ENCODE peak calls at places on chromosomes 13 and 19, in six cellular contexts. One of them, this sample, is unnamed.

GRCh38 chr13:29905845-29906244 is 55.4 kb upstream of the UBL3 start:
- DNase-seq in LHCN-M2: peak
- DNase-seq in stimulated activated CD4-positive, alpha-beta T cell treated with anti-CD3 and anti-CD28 coated beads, Interleukin-12 subunit alpha, Interleukin-12 subunit beta, amount 100 ng/mL, for 24 hours: no peak
- DNase-seq in IMR-90: peak
- DNase-seq in foreskin fibroblast: no peak
- DNase-seq in C1 segment of cervical spinal cord: no peak
- DNase-seq in this sample: peak

GRCh38 chr19:46492841-46493235 is 2.8 kb downstream of the PNMA8B start:
- DNase-seq in LHCN-M2: no peak
- DNase-seq in stimulated activated CD4-positive, alpha-beta T cell treated with anti-CD3 and anti-CD28 coated beads, Interleukin-12 subunit alpha, Interleukin-12 subunit beta, amount 100 ng/mL, for 24 hours: no peak
- DNase-seq in C1 segment of cervical spinal cord: no peak
- DNase-seq in foreskin fibroblast: no peak
- DNase-seq in IMR-90: no peak
- DNase-seq in this sample: no peak

GRCh38 chr19:34299576-34299975 is 45.2 kb downstream of the GARRE1 start:
- DNase-seq in IMR-90: no peak
- DNase-seq in stimulated activated CD4-positive, alpha-beta T cell treated with anti-CD3 and anti-CD28 coated beads, Interleukin-12 subunit alpha, Interleukin-12 subunit beta, amount 100 ng/mL, for 24 hours: no peak
- DNase-seq in C1 segment of cervical spinal cord: no peak
- DNase-seq in foreskin fibroblast: no peak
- DNase-seq in LHCN-M2: no peak
- DNase-seq in this sample: no peak

GRCh38 chr19:14916848-14917247 is 24.4 kb upstream of the OR7C2 start:
- DNase-seq in stimulated activated CD4-positive, alpha-beta T cell treated with anti-CD3 and anti-CD28 coated beads, Interleukin-12 subunit alpha, Interleukin-12 subunit beta, amount 100 ng/mL, for 24 hours: no peak
- DNase-seq in IMR-90: no peak
- DNase-seq in C1 segment of cervical spinal cord: no peak
- DNase-seq in foreskin fibroblast: no peak
- DNase-seq in LHCN-M2: no peak
- DNase-seq in this sample: no peak

GRCh38 chr19:41930926-41931592 is 2.8 kb upstream of the ERFL start:
- DNase-seq in stimulated activated CD4-positive, alpha-beta T cell treated with anti-CD3 and anti-CD28 coated beads, Interleukin-12 subunit alpha, Interleukin-12 subunit beta, amount 100 ng/mL, for 24 hours: no peak
- DNase-seq in foreskin fibroblast: no peak
- DNase-seq in IMR-90: no peak
- DNase-seq in LHCN-M2: no peak
- DNase-seq in C1 segment of cervical spinal cord: no peak
- DNase-seq in this sample: no peak

GRCh38 chr13:43023244-43023931 is at the start of gene DNAJC15:
- DNase-seq in IMR-90: peak
- DNase-seq in foreskin fibroblast: peak
- DNase-seq in C1 segment of cervical spinal cord: peak
- DNase-seq in LHCN-M2: peak
- DNase-seq in stimulated activated CD4-positive, alpha-beta T cell treated with anti-CD3 and anti-CD28 coated beads, Interleukin-12 subunit alpha, Interleukin-12 subunit beta, amount 100 ng/mL, for 24 hours: peak
- DNase-seq in this sample: peak

GRCh38 chr13:110915874-110916670 is 1.2 kb upstream of the ANKRD10 start:
- DNase-seq in LHCN-M2: peak
- DNase-seq in stimulated activated CD4-positive, alpha-beta T cell treated with anti-CD3 and anti-CD28 coated beads, Interleukin-12 subunit alpha, Interleukin-12 subunit beta, amount 100 ng/mL, for 24 hours: no peak
- DNase-seq in IMR-90: peak
- DNase-seq in C1 segment of cervical spinal cord: no peak
- DNase-seq in foreskin fibroblast: peak
- DNase-seq in this sample: peak

GRCh38 chr13:27559714-27560113 is 60.6 kb downstream of the LNX2 start:
- DNase-seq in IMR-90: no peak
- DNase-seq in C1 segment of cervical spinal cord: no peak
- DNase-seq in LHCN-M2: no peak
- DNase-seq in foreskin fibroblast: no peak
- DNase-seq in stimulated activated CD4-positive, alpha-beta T cell treated with anti-CD3 and anti-CD28 coated beads, Interleukin-12 subunit alpha, Interleukin-12 subunit beta, amount 100 ng/mL, for 24 hours: no peak
- DNase-seq in this sample: no peak

GRCh38 chr19:1590641-1591397 is 1.8 kb downstream of the MBD3 start:
- DNase-seq in foreskin fibroblast: no peak
- DNase-seq in C1 segment of cervical spinal cord: no peak
- DNase-seq in IMR-90: no peak
- DNase-seq in LHCN-M2: no peak
- DNase-seq in stimulated activated CD4-positive, alpha-beta T cell treated with anti-CD3 and anti-CD28 coated beads, Interleukin-12 subunit alpha, Interleukin-12 subunit beta, amount 100 ng/mL, for 24 hours: peak
- DNase-seq in this sample: no peak

GRCh38 chr13:23321534-23322241 is 111.8 kb downstream of the SACS start:
- DNase-seq in IMR-90: peak
- DNase-seq in stimulated activated CD4-positive, alpha-beta T cell treated with anti-CD3 and anti-CD28 coated beads, Interleukin-12 subunit alpha, Interleukin-12 subunit beta, amount 100 ng/mL, for 24 hours: no peak
- DNase-seq in LHCN-M2: peak
- DNase-seq in foreskin fibroblast: peak
- DNase-seq in C1 segment of cervical spinal cord: no peak
- DNase-seq in this sample: peak

GRCh38 chr13:112903606-112904195 is 65.3 kb upstream of the MCF2L start:
- DNase-seq in IMR-90: no peak
- DNase-seq in LHCN-M2: no peak
- DNase-seq in foreskin fibroblast: no peak
- DNase-seq in stimulated activated CD4-positive, alpha-beta T cell treated with anti-CD3 and anti-CD28 coated beads, Interleukin-12 subunit alpha, Interleukin-12 subunit beta, amount 100 ng/mL, for 24 hours: no peak
- DNase-seq in C1 segment of cervical spinal cord: no peak
- DNase-seq in this sample: no peak

GRCh38 chr19:6890938-6891337 is 3.6 kb downstream of the ADGRE1 start:
- DNase-seq in LHCN-M2: no peak
- DNase-seq in IMR-90: no peak
- DNase-seq in stimulated activated CD4-positive, alpha-beta T cell treated with anti-CD3 and anti-CD28 coated beads, Interleukin-12 subunit alpha, Interleukin-12 subunit beta, amount 100 ng/mL, for 24 hours: peak
- DNase-seq in foreskin fibroblast: no peak
- DNase-seq in C1 segment of cervical spinal cord: no peak
- DNase-seq in this sample: no peak

GRCh38 chr19:45424191-45425058 is 708 bp upstream of the ERCC1 start:
- DNase-seq in C1 segment of cervical spinal cord: no peak
- DNase-seq in LHCN-M2: peak
- DNase-seq in IMR-90: peak
- DNase-seq in foreskin fibroblast: peak
- DNase-seq in stimulated activated CD4-positive, alpha-beta T cell treated with anti-CD3 and anti-CD28 coated beads, Interleukin-12 subunit alpha, Interleukin-12 subunit beta, amount 100 ng/mL, for 24 hours: peak
- DNase-seq in this sample: peak

GRCh38 chr19:11166281-11167142 is 10.9 kb upstream of the SPC24 start:
- DNase-seq in C1 segment of cervical spinal cord: no peak
- DNase-seq in IMR-90: no peak
- DNase-seq in foreskin fibroblast: peak
- DNase-seq in stimulated activated CD4-positive, alpha-beta T cell treated with anti-CD3 and anti-CD28 coated beads, Interleukin-12 subunit alpha, Interleukin-12 subunit beta, amount 100 ng/mL, for 24 hours: no peak
- DNase-seq in LHCN-M2: no peak
- DNase-seq in this sample: no peak

GRCh38 chr13:93172109-93172508 is 54.5 kb upstream of the GPC6 start:
- DNase-seq in IMR-90: no peak
- DNase-seq in foreskin fibroblast: no peak
- DNase-seq in C1 segment of cervical spinal cord: no peak
- DNase-seq in stimulated activated CD4-positive, alpha-beta T cell treated with anti-CD3 and anti-CD28 coated beads, Interleukin-12 subunit alpha, Interleukin-12 subunit beta, amount 100 ng/mL, for 24 hours: no peak
- DNase-seq in LHCN-M2: no peak
- DNase-seq in this sample: no peak

GRCh38 chr19:8476524-8476923 is 25.9 kb downstream of the PRAM1 start:
- DNase-seq in foreskin fibroblast: no peak
- DNase-seq in LHCN-M2: no peak
- DNase-seq in stimulated activated CD4-positive, alpha-beta T cell treated with anti-CD3 and anti-CD28 coated beads, Interleukin-12 subunit alpha, Interleukin-12 subunit beta, amount 100 ng/mL, for 24 hours: no peak
- DNase-seq in IMR-90: no peak
- DNase-seq in C1 segment of cervical spinal cord: no peak
- DNase-seq in this sample: no peak

GRCh38 chr19:17871878-17872250 is at the start of gene SLC5A5:
- DNase-seq in C1 segment of cervical spinal cord: no peak
- DNase-seq in foreskin fibroblast: no peak
- DNase-seq in LHCN-M2: no peak
- DNase-seq in IMR-90: no peak
- DNase-seq in stimulated activated CD4-positive, alpha-beta T cell treated with anti-CD3 and anti-CD28 coated beads, Interleukin-12 subunit alpha, Interleukin-12 subunit beta, amount 100 ng/mL, for 24 hours: no peak
- DNase-seq in this sample: no peak

GRCh38 chr19:33290956-33291622 is 11.2 kb downstream of the CEBPA start:
- DNase-seq in LHCN-M2: no peak
- DNase-seq in foreskin fibroblast: no peak
- DNase-seq in stimulated activated CD4-positive, alpha-beta T cell treated with anti-CD3 and anti-CD28 coated beads, Interleukin-12 subunit alpha, Interleukin-12 subunit beta, amount 100 ng/mL, for 24 hours: no peak
- DNase-seq in C1 segment of cervical spinal cord: no peak
- DNase-seq in IMR-90: no peak
- DNase-seq in this sample: no peak

GRCh38 chr13:112261924-112262323 is 114.2 kb upstream of the SPACA7 start:
- DNase-seq in LHCN-M2: no peak
- DNase-seq in C1 segment of cervical spinal cord: no peak
- DNase-seq in IMR-90: no peak
- DNase-seq in foreskin fibroblast: no peak
- DNase-seq in stimulated activated CD4-positive, alpha-beta T cell treated with anti-CD3 and anti-CD28 coated beads, Interleukin-12 subunit alpha, Interleukin-12 subunit beta, amount 100 ng/mL, for 24 hours: no peak
- DNase-seq in this sample: no peak

GRCh38 chr13:114107686-114108081 is 24.7 kb downstream of the RASA3 start:
- DNase-seq in C1 segment of cervical spinal cord: no peak
- DNase-seq in IMR-90: peak
- DNase-seq in foreskin fibroblast: peak
- DNase-seq in LHCN-M2: peak
- DNase-seq in stimulated activated CD4-positive, alpha-beta T cell treated with anti-CD3 and anti-CD28 coated beads, Interleukin-12 subunit alpha, Interleukin-12 subunit beta, amount 100 ng/mL, for 24 hours: no peak
- DNase-seq in this sample: peak

GRCh38 chr19:13839938-13840750 is 36.8 kb upstream of the NANOS3 start:
- DNase-seq in IMR-90: peak
- DNase-seq in LHCN-M2: peak
- DNase-seq in stimulated activated CD4-positive, alpha-beta T cell treated with anti-CD3 and anti-CD28 coated beads, Interleukin-12 subunit alpha, Interleukin-12 subunit beta, amount 100 ng/mL, for 24 hours: no peak
- DNase-seq in C1 segment of cervical spinal cord: no peak
- DNase-seq in foreskin fibroblast: peak
- DNase-seq in this sample: peak

GRCh38 chr19:16614941-16615340 is 13.1 kb downstream of the MED26 start:
- DNase-seq in foreskin fibroblast: no peak
- DNase-seq in stimulated activated CD4-positive, alpha-beta T cell treated with anti-CD3 and anti-CD28 coated beads, Interleukin-12 subunit alpha, Interleukin-12 subunit beta, amount 100 ng/mL, for 24 hours: no peak
- DNase-seq in LHCN-M2: no peak
- DNase-seq in C1 segment of cervical spinal cord: no peak
- DNase-seq in IMR-90: no peak
- DNase-seq in this sample: no peak

GRCh38 chr13:49869514-49869913 is 66.6 kb downstream of the SPRYD7 start:
- DNase-seq in C1 segment of cervical spinal cord: no peak
- DNase-seq in LHCN-M2: peak
- DNase-seq in foreskin fibroblast: peak
- DNase-seq in stimulated activated CD4-positive, alpha-beta T cell treated with anti-CD3 and anti-CD28 coated beads, Interleukin-12 subunit alpha, Interleukin-12 subunit beta, amount 100 ng/mL, for 24 hours: no peak
- DNase-seq in IMR-90: peak
- DNase-seq in this sample: peak

GRCh38 chr19:49879243-49879960 is 1.9 kb downstream of the TBC1D17 start:
- DNase-seq in LHCN-M2: no peak
- DNase-seq in foreskin fibroblast: no peak
- DNase-seq in stimulated activated CD4-positive, alpha-beta T cell treated with anti-CD3 and anti-CD28 coated beads, Interleukin-12 subunit alpha, Interleukin-12 subunit beta, amount 100 ng/mL, for 24 hours: no peak
- DNase-seq in IMR-90: no peak
- DNase-seq in C1 segment of cervical spinal cord: no peak
- DNase-seq in this sample: no peak

GRCh38 chr13:89982406-89983085 is 1364.9 kb upstream of the MIR17HG start:
- DNase-seq in LHCN-M2: peak
- DNase-seq in foreskin fibroblast: no peak
- DNase-seq in IMR-90: no peak
- DNase-seq in C1 segment of cervical spinal cord: no peak
- DNase-seq in stimulated activated CD4-positive, alpha-beta T cell treated with anti-CD3 and anti-CD28 coated beads, Interleukin-12 subunit alpha, Interleukin-12 subunit beta, amount 100 ng/mL, for 24 hours: no peak
- DNase-seq in this sample: peak

GRCh38 chr19:58569191-58569942 is 3.8 kb downstream of the MZF1 start:
- DNase-seq in IMR-90: no peak
- DNase-seq in stimulated activated CD4-positive, alpha-beta T cell treated with anti-CD3 and anti-CD28 coated beads, Interleukin-12 subunit alpha, Interleukin-12 subunit beta, amount 100 ng/mL, for 24 hours: no peak
- DNase-seq in LHCN-M2: no peak
- DNase-seq in foreskin fibroblast: no peak
- DNase-seq in C1 segment of cervical spinal cord: no peak
- DNase-seq in this sample: no peak

GRCh38 chr19:56637976-56638555 is 4.9 kb upstream of the SMIM17 start:
- DNase-seq in IMR-90: peak
- DNase-seq in LHCN-M2: peak
- DNase-seq in stimulated activated CD4-positive, alpha-beta T cell treated with anti-CD3 and anti-CD28 coated beads, Interleukin-12 subunit alpha, Interleukin-12 subunit beta, amount 100 ng/mL, for 24 hours: peak
- DNase-seq in foreskin fibroblast: peak
- DNase-seq in C1 segment of cervical spinal cord: peak
- DNase-seq in this sample: peak

GRCh38 chr13:101875717-101876393 is 423.4 kb downstream of the ITGBL1 start:
- DNase-seq in LHCN-M2: peak
- DNase-seq in foreskin fibroblast: peak
- DNase-seq in IMR-90: peak
- DNase-seq in C1 segment of cervical spinal cord: no peak
- DNase-seq in stimulated activated CD4-positive, alpha-beta T cell treated with anti-CD3 and anti-CD28 coated beads, Interleukin-12 subunit alpha, Interleukin-12 subunit beta, amount 100 ng/mL, for 24 hours: no peak
- DNase-seq in this sample: peak

GRCh38 chr13:79779761-79780160 is 298.8 kb downstream of the NDFIP2 start:
- DNase-seq in foreskin fibroblast: peak
- DNase-seq in LHCN-M2: peak
- DNase-seq in stimulated activated CD4-positive, alpha-beta T cell treated with anti-CD3 and anti-CD28 coated beads, Interleukin-12 subunit alpha, Interleukin-12 subunit beta, amount 100 ng/mL, for 24 hours: no peak
- DNase-seq in IMR-90: peak
- DNase-seq in C1 segment of cervical spinal cord: no peak
- DNase-seq in this sample: peak

GRCh38 chr19:58475714-58476497 is at the start of gene ZNF446:
- DNase-seq in stimulated activated CD4-positive, alpha-beta T cell treated with anti-CD3 and anti-CD28 coated beads, Interleukin-12 subunit alpha, Interleukin-12 subunit beta, amount 100 ng/mL, for 24 hours: peak
- DNase-seq in IMR-90: peak
- DNase-seq in foreskin fibroblast: peak
- DNase-seq in LHCN-M2: peak
- DNase-seq in C1 segment of cervical spinal cord: peak
- DNase-seq in this sample: peak

GRCh38 chr13:56424246-56424645 is 716.5 kb upstream of the PRR20A start:
- DNase-seq in C1 segment of cervical spinal cord: no peak
- DNase-seq in LHCN-M2: no peak
- DNase-seq in IMR-90: no peak
- DNase-seq in stimulated activated CD4-positive, alpha-beta T cell treated with anti-CD3 and anti-CD28 coated beads, Interleukin-12 subunit alpha, Interleukin-12 subunit beta, amount 100 ng/mL, for 24 hours: no peak
- DNase-seq in foreskin fibroblast: no peak
- DNase-seq in this sample: no peak

GRCh38 chr19:35363001-35363590 is 4.8 kb downstream of the FFAR3 start:
- DNase-seq in LHCN-M2: no peak
- DNase-seq in IMR-90: no peak
- DNase-seq in C1 segment of cervical spinal cord: no peak
- DNase-seq in stimulated activated CD4-positive, alpha-beta T cell treated with anti-CD3 and anti-CD28 coated beads, Interleukin-12 subunit alpha, Interleukin-12 subunit beta, amount 100 ng/mL, for 24 hours: no peak
- DNase-seq in foreskin fibroblast: no peak
- DNase-seq in this sample: no peak

GRCh38 chr13:112641456-112641855 is 48.4 kb upstream of the ATP11A start:
- DNase-seq in foreskin fibroblast: no peak
- DNase-seq in IMR-90: no peak
- DNase-seq in LHCN-M2: no peak
- DNase-seq in C1 segment of cervical spinal cord: no peak
- DNase-seq in stimulated activated CD4-positive, alpha-beta T cell treated with anti-CD3 and anti-CD28 coated beads, Interleukin-12 subunit alpha, Interleukin-12 subunit beta, amount 100 ng/mL, for 24 hours: no peak
- DNase-seq in this sample: no peak

GRCh38 chr13:25958983-25959382 is 92.8 kb downstream of the SHISA2 start:
- DNase-seq in LHCN-M2: no peak
- DNase-seq in stimulated activated CD4-positive, alpha-beta T cell treated with anti-CD3 and anti-CD28 coated beads, Interleukin-12 subunit alpha, Interleukin-12 subunit beta, amount 100 ng/mL, for 24 hours: no peak
- DNase-seq in C1 segment of cervical spinal cord: no peak
- DNase-seq in foreskin fibroblast: no peak
- DNase-seq in IMR-90: no peak
- DNase-seq in this sample: no peak

GRCh38 chr19:38361633-38362075 is 12.7 kb upstream of the PSMD8 start:
- DNase-seq in IMR-90: peak
- DNase-seq in stimulated activated CD4-positive, alpha-beta T cell treated with anti-CD3 and anti-CD28 coated beads, Interleukin-12 subunit alpha, Interleukin-12 subunit beta, amount 100 ng/mL, for 24 hours: peak
- DNase-seq in LHCN-M2: peak
- DNase-seq in C1 segment of cervical spinal cord: no peak
- DNase-seq in foreskin fibroblast: peak
- DNase-seq in this sample: peak

GRCh38 chr13:22848539-22849052 is 332.2 kb upstream of the SGCG start:
- DNase-seq in stimulated activated CD4-positive, alpha-beta T cell treated with anti-CD3 and anti-CD28 coated beads, Interleukin-12 subunit alpha, Interleukin-12 subunit beta, amount 100 ng/mL, for 24 hours: no peak
- DNase-seq in foreskin fibroblast: no peak
- DNase-seq in LHCN-M2: no peak
- DNase-seq in IMR-90: no peak
- DNase-seq in C1 segment of cervical spinal cord: no peak
- DNase-seq in this sample: no peak

GRCh38 chr13:110411316-110412105 is 104.4 kb downstream of the COL4A2 start:
- DNase-seq in C1 segment of cervical spinal cord: no peak
- DNase-seq in foreskin fibroblast: no peak
- DNase-seq in IMR-90: no peak
- DNase-seq in stimulated activated CD4-positive, alpha-beta T cell treated with anti-CD3 and anti-CD28 coated beads, Interleukin-12 subunit alpha, Interleukin-12 subunit beta, amount 100 ng/mL, for 24 hours: no peak
- DNase-seq in LHCN-M2: no peak
- DNase-seq in this sample: no peak

This sample was measured in fibroblast of lung.